ENCODE peak calls at places on chromosome 19, in seven cellular contexts. A, B, M, L, I, F and R are unnamed samples.

GRCh38 chr19:51398096-51398704 is 7.8 kb upstream of the C19orf84 start:
- DNase-seq in A (no peak), B (no peak), M (no peak), L (peak; percentile 36), I (peak; percentile 37), F (no peak), R (peak; percentile 43)

GRCh38 chr19:4518345-4519171 is at the start of gene PLIN4:
- DNase-seq in A (no peak), B (peak; percentile 85), M (peak; percentile 89), L (peak; percentile 39), I (peak; percentile 85), F (no peak), R (peak; percentile 60)

GRCh38 chr19:52188822-52189744 is 769 bp upstream of the PPP2R1A start:
- DNase-seq in A (peak; percentile 90), B (peak; percentile 99), M (no peak), L (no peak), I (no peak), F (peak; percentile 43), R (no peak)

GRCh38 chr19:2780284-2780683 is 2.8 kb downstream of the SGTA start:
- DNase-seq in A (no peak), B (no peak), M (no peak), L (no peak), I (no peak), F (no peak), R (no peak)

GRCh38 chr19:45882652-45883585 is 3.0 kb downstream of the IRF2BP1 start:
- DNase-seq in A (peak; percentile 93), B (peak; percentile 80), M (peak; percentile 97), L (peak; percentile 83), I (peak; percentile 92), F (peak; percentile 94), R (peak; percentile 83)

GRCh38 chr19:56159009-56159501 is 16.8 kb upstream of the GALP start:
- DNase-seq in A (no peak), B (no peak), M (no peak), L (no peak), I (no peak), F (no peak), R (no peak)

GRCh38 chr19:55341191-55342043 is 1.7 kb downstream of the KMT5C start:
- DNase-seq in A (peak; percentile 50), B (peak; percentile 68), M (peak; percentile 77), L (peak; percentile 53), I (peak; percentile 59), F (peak; percentile 59), R (peak; percentile 66)

GRCh38 chr19:57321164-57321563 is 892 bp downstream of the ZNF543 start:
- DNase-seq in A (no peak), B (no peak), M (no peak), L (no peak), I (no peak), F (no peak), R (no peak)

GRCh38 chr19:8221161-8221560 is 12.0 kb downstream of the CERS4 start:
- DNase-seq in A (no peak), B (no peak), M (peak; percentile 60), L (no peak), I (no peak), F (no peak), R (peak; percentile 50)

GRCh38 chr19:38629568-38629967 is 10.6 kb downstream of the EIF3K start:
- DNase-seq in A (no peak), B (no peak), M (no peak), L (no peak), I (no peak), F (no peak), R (no peak)

GRCh38 chr19:29841559-29842367 is 30.0 kb downstream of the CCNE1 start:
- DNase-seq in A (no peak), B (no peak), M (no peak), L (no peak), I (peak; percentile 43), F (no peak), R (peak; percentile 71)

GRCh38 chr19:41479757-41480191 is 36.8 kb downstream of the ERICH4 start:
- DNase-seq in A (no peak), B (peak; percentile 50), M (no peak), L (no peak), I (peak; percentile 64), F (no peak), R (peak; percentile 38)

GRCh38 chr19:46601318-46602224 is at the start of gene CALM3:
- DNase-seq in A (no peak), B (no peak), M (no peak), L (no peak), I (no peak), F (no peak), R (no peak)

GRCh38 chr19:10769533-10770491 is 51.9 kb downstream of the DNM2 start:
- DNase-seq in A (no peak), B (peak; percentile 66), M (peak; percentile 36), L (peak; percentile 31), I (peak; percentile 31), F (peak; percentile 58), R (peak; percentile 29)

GRCh38 chr19:35828694-35829301 is 16.2 kb upstream of the PRODH2 start:
- DNase-seq in A (peak; percentile 80), B (peak; percentile 65), M (peak; percentile 60), L (peak; percentile 50), I (peak; percentile 79), F (peak; percentile 78), R (peak; percentile 62)

GRCh38 chr19:32241957-32242710 is 103.3 kb upstream of the ZNF507 start:
- DNase-seq in A (no peak), B (no peak), M (no peak), L (no peak), I (no peak), F (no peak), R (no peak)

GRCh38 chr19:42018503-42019193 is 24.6 kb upstream of the ATP1A3 start:
- DNase-seq in A (no peak), B (no peak), M (no peak), L (peak; percentile 33), I (no peak), F (no peak), R (no peak)

GRCh38 chr19:1154731-1155351 is 19.2 kb downstream of the SBNO2 start:
- DNase-seq in A (no peak), B (peak; percentile 85), M (peak; percentile 87), L (peak; percentile 92), I (peak; percentile 95), F (no peak), R (peak; percentile 97)

GRCh38 chr19:41955521-41955920 is 3.6 kb downstream of the RABAC1 start:
- DNase-seq in A (no peak), B (no peak), M (no peak), L (no peak), I (no peak), F (no peak), R (no peak)

DNA sequence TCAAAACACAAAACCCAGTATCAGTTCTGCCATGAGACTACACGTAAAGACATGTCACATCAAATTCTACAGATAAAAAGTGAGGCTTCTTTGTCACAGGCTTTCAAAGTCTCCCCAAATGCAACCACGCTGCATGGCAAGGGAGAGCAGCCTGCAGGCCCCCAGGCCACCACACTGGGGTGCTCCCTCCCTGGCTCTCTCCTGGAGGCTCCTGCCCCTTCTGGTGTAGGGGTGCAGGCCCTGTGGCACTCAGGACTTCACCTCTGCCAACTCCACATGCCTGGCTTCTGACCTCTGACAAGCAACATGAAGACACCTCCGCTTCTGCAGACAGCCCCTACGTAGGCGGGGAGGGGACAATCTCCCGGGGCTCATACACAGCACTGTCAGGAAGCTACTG is 14.3 kb downstream of the AKAP8 start:
- DNase-seq in A (no peak), B (no peak), M (no peak), L (no peak), I (no peak), F (no peak), R (no peak)
- TF ChIP-seq CTCF in A (no peak), B (no peak), M (no peak), L (no peak), I (no peak), F (no peak), R (no peak)

GRCh38 chr19:19274146-19274545 is 1.0 kb upstream of the TM6SF2 start:
- DNase-seq in A (no peak), B (no peak), M (no peak), L (no peak), I (no peak), F (no peak), R (no peak)
- TF ChIP-seq CTCF in A (no peak), B (no peak), M (no peak), L (no peak), I (no peak), F (no peak), R (no peak)

GRCh38 chr19:14080887-14081796 is 4.4 kb downstream of the C19orf67 start:
- DNase-seq in A (peak; percentile 100), B (peak; percentile 99), M (peak; percentile 99), L (peak; percentile 99), I (peak; percentile 100), F (peak; percentile 99), R (peak; percentile 100)
- TF ChIP-seq CTCF in A (no peak), B (no peak), M (no peak), L (no peak), I (no peak), F (no peak), R (no peak)

GRCh38 chr19:18321729-18322091 is 1.2 kb downstream of the LSM4 start:
- DNase-seq in A (no peak), B (no peak), M (no peak), L (no peak), I (peak; percentile 29), F (no peak), R (no peak)

GRCh38 chr19:18320865-18321728 is 1.8 kb downstream of the LSM4 start:
- DNase-seq in A (no peak), B (no peak), M (peak; percentile 62), L (no peak), I (no peak), F (peak; percentile 58), R (no peak)

GRCh38 chr19:18322318-18322758 is 538 bp downstream of the LSM4 start:
- DNase-seq in A (peak; percentile 40), B (no peak), M (peak; percentile 55), L (peak; percentile 59), I (peak; percentile 55), F (peak; percentile 59), R (peak; percentile 57)

GRCh38 chr19:18319591-18320135 is 3.2 kb downstream of the LSM4 start:
- DNase-seq in A (no peak), B (no peak), M (peak; percentile 77), L (no peak), I (no peak), F (no peak), R (no peak)

DNA sequence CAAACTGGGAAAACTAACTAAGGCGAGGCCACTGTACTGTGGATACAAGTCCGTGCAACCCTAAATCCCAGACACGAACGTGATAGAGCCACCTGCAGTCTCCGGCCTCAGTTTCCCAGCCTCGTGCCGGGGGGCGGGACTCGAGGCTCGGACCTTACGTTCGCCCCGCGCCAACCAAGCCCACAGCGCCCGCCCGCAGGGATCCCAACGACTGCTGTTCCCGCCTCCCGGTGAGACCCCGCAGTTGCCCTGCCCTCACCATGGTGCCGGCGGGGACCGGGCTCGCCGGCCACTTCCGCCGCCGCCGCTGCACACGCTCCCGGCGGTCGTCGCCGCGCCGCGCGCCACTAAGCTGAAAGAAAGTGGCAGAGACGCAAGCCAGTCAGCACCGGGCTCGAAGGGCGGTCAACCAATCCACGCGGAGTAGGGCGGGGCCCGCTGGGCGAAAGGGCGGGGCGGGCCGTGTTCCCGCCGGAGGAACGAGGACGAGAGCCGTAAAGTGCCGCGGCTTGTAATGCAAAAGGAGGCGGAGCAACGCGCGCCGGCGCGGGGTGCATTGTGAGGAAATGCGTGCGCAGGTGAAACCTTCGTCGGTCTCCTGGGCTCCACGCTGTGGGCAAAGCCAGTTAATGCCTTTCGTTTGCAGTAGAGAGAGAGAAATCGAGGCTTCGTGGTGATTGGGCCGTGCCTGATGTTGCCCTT is at the start of gene LSM4:
- DNase-seq in A (peak; percentile 97), B (peak; percentile 98), M (peak; percentile 100), L (peak; percentile 92), I (peak; percentile 97), F (peak; percentile 99), R (peak; percentile 99)
- TF ChIP-seq CTCF in A (peak; percentile 47), B (no peak), M (no peak), L (peak; percentile 27), I (peak; percentile 33), F (no peak), R (peak; percentile 38)